ENCODE peak calls at places on chromosomes 12 and 14, in four cellular contexts. One of them, this sample, is unnamed.
A peak's percentile ranks its signal among the peaks of the same experiment; 100 is the strongest.

GRCh38 chr12:92462049-92462448 is 240.7 kb upstream of the PLEKHG7 start:
- DNase-seq in psoas muscle: no peak
- DNase-seq in brain microvascular endothelial cell: peak; percentile 37
- DNase-seq in adipocyte: no peak
- DNase-seq in this sample: no peak

GRCh38 chr12:124774054-124774461 is 89.6 kb downstream of the SCARB1 start:
- DNase-seq in psoas muscle: no peak
- DNase-seq in brain microvascular endothelial cell: no peak
- DNase-seq in adipocyte: peak; percentile 28
- DNase-seq in this sample: no peak

GRCh38 chr12:3604750-3605638 is 114.0 kb downstream of the PRMT8 start:
- DNase-seq in psoas muscle: peak; percentile 27
- DNase-seq in brain microvascular endothelial cell: no peak
- DNase-seq in adipocyte: peak; percentile 1
- DNase-seq in this sample: peak; percentile 81

GRCh38 chr12:22014783-22015144 is 31.3 kb upstream of the CMAS start:
- DNase-seq in psoas muscle: no peak
- DNase-seq in brain microvascular endothelial cell: peak; percentile 48
- DNase-seq in adipocyte: no peak
- DNase-seq in this sample: no peak

GRCh38 chr12:120692524-120693033 is 5.6 kb downstream of the MLEC start:
- DNase-seq in psoas muscle: no peak
- DNase-seq in brain microvascular endothelial cell: no peak
- DNase-seq in adipocyte: no peak
- DNase-seq in this sample: no peak

GRCh38 chr14:72646861-72647528 is 246.9 kb downstream of the DPF3 start:
- DNase-seq in psoas muscle: no peak
- DNase-seq in brain microvascular endothelial cell: no peak
- DNase-seq in adipocyte: peak; percentile 91
- DNase-seq in this sample: no peak

GRCh38 chr14:61462566-61463195 is 141.3 kb downstream of the PRKCH start:
- DNase-seq in psoas muscle: no peak
- DNase-seq in brain microvascular endothelial cell: peak; percentile 95
- DNase-seq in adipocyte: peak; percentile 73
- DNase-seq in this sample: no peak

GRCh38 chr12:46472893-46473633 is 100.5 kb upstream of the SLC38A2 start:
- DNase-seq in psoas muscle: no peak
- DNase-seq in brain microvascular endothelial cell: peak; percentile 70
- DNase-seq in adipocyte: peak; percentile 56
- DNase-seq in this sample: no peak

GRCh38 chr12:93677195-93678064 is at the start of gene CRADD:
- DNase-seq in psoas muscle: peak; percentile 67
- DNase-seq in brain microvascular endothelial cell: peak; percentile 94
- DNase-seq in adipocyte: peak; percentile 97
- DNase-seq in this sample: peak; percentile 95

GRCh38 chr12:49091056-49091835 is 3.4 kb downstream of the DHH start:
- DNase-seq in psoas muscle: no peak
- DNase-seq in brain microvascular endothelial cell: no peak
- DNase-seq in adipocyte: no peak
- DNase-seq in this sample: no peak
- H3K27me3 ChIP-seq in psoas muscle: peaks cover 55% of the 10 kb centered on the region
- H3K27me3 ChIP-seq in brain microvascular endothelial cell: peaks cover 12% of the 10 kb centered on the region
- H3K27me3 ChIP-seq in adipocyte: peaks cover 55% of the 10 kb centered on the region
- H3K27me3 ChIP-seq in this sample: peaks cover 95% of the 10 kb centered on the region

DNA sequence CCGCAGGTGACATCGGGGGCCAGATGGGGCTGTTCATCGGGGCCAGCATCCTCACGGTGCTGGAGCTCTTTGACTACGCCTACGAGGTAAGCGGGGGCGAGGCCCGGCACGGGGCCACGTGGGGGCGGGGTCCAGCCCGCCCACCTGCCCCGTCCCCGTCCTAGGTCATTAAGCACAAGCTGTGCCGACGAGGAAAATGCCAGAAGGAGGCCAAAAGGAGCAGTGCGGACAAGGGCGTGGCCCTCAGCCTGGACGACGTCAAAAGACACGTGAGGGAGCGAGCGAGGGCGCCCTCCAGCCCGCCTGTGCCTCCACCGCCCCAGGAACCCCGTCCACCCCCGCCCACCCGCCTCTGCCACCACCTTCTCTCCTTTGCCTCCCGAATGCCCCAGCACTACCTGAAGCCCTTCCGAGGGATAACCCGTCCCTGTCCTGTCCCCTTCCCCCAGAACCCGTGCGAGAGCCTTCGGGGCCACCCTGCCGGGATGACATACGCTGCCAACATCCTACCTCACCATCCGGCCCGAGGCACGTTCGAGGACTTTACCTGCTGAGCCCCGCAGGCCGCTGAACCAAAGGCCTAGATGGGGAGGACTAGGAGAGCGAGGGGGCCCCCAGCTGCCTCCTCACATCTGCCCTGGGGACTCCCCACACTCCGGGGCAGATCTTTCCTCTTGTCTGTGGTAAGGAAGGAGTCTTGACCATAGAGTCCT is 3.9 kb upstream of the SMARCD1 start:
- DNase-seq in psoas muscle: no peak
- DNase-seq in brain microvascular endothelial cell: no peak
- DNase-seq in adipocyte: no peak
- DNase-seq in this sample: no peak
- H3K4me3 ChIP-seq in psoas muscle: no peak overlapping the region
- H3K4me3 ChIP-seq in brain microvascular endothelial cell: no peak overlapping the region
- H3K4me3 ChIP-seq in adipocyte: no peak overlapping the region
- H3K4me3 ChIP-seq in this sample: no peak overlapping the region

GRCh38 chr14:88269816-88270416 is 53.2 kb downstream of the KCNK10 start:
- DNase-seq in psoas muscle: no peak
- DNase-seq in brain microvascular endothelial cell: no peak
- DNase-seq in adipocyte: no peak
- DNase-seq in this sample: no peak
- H3K27me3 ChIP-seq in psoas muscle: no peaks in the 10 kb centered on the region
- H3K27me3 ChIP-seq in brain microvascular endothelial cell: no peaks in the 10 kb centered on the region
- H3K27me3 ChIP-seq in adipocyte: peaks cover 9% of the 10 kb centered on the region
- H3K27me3 ChIP-seq in this sample: peaks cover 6% of the 10 kb centered on the region

GRCh38 chr12:108825205-108825950 is 32.0 kb downstream of the SSH1 start:
- DNase-seq in psoas muscle: no peak
- DNase-seq in brain microvascular endothelial cell: no peak
- DNase-seq in adipocyte: peak; percentile 57
- DNase-seq in this sample: no peak
- H3K4me3 ChIP-seq in psoas muscle: peak overlapping the region; percentile 35
- H3K4me3 ChIP-seq in brain microvascular endothelial cell: peak overlapping the region; percentile 26
- H3K4me3 ChIP-seq in adipocyte: peak overlapping the region; percentile 74
- H3K4me3 ChIP-seq in this sample: no peak overlapping the region